ENCODE peak calls at places on chromosomes 7 and 10, in nine cellular contexts. One of them, this sample, is unnamed.
A peak's percentile ranks its signal among the peaks of the same experiment; 100 is the strongest.

GRCh38 chr10:121607310-121608055 is 9.2 kb upstream of the FGFR2 start:
- DNase-seq in neural crest cell: no peak
- DNase-seq in lower leg skin: no peak
- DNase-seq in midbrain: no peak
- DNase-seq in GM04504: no peak
- DNase-seq in hepatocyte: no peak
- DNase-seq in tibial artery: no peak
- DNase-seq in memory B cell: no peak
- DNase-seq in naive thymus-derived CD8-positive, alpha-beta T cell: no peak
- DNase-seq in this sample: no peak

GRCh38 chr10:90087197-90088007 is 386.0 kb downstream of the KIF20B start:
- DNase-seq in neural crest cell: no peak
- DNase-seq in lower leg skin: no peak
- DNase-seq in midbrain: no peak
- DNase-seq in GM04504: no peak
- DNase-seq in hepatocyte: no peak
- DNase-seq in tibial artery: no peak
- DNase-seq in memory B cell: no peak
- DNase-seq in naive thymus-derived CD8-positive, alpha-beta T cell: no peak
- DNase-seq in this sample: no peak

GRCh38 chr10:126059101-126059826 is 162.9 kb downstream of the FANK1 start:
- DNase-seq in neural crest cell: no peak
- DNase-seq in lower leg skin: no peak
- DNase-seq in midbrain: no peak
- DNase-seq in GM04504: peak; percentile 65
- DNase-seq in hepatocyte: no peak
- DNase-seq in tibial artery: no peak
- DNase-seq in memory B cell: no peak
- DNase-seq in naive thymus-derived CD8-positive, alpha-beta T cell: no peak
- DNase-seq in this sample: no peak

GRCh38 chr10:133207041-133207600 is 22.9 kb upstream of the UTF1 start:
- DNase-seq in neural crest cell: no peak
- DNase-seq in lower leg skin: no peak
- DNase-seq in midbrain: no peak
- DNase-seq in GM04504: no peak
- DNase-seq in hepatocyte: no peak
- DNase-seq in tibial artery: no peak
- DNase-seq in memory B cell: no peak
- DNase-seq in naive thymus-derived CD8-positive, alpha-beta T cell: no peak
- DNase-seq in this sample: no peak

GRCh38 chr7:133931053-133931452 is 196.1 kb upstream of the LRGUK start:
- DNase-seq in neural crest cell: no peak
- DNase-seq in lower leg skin: no peak
- DNase-seq in midbrain: no peak
- DNase-seq in GM04504: no peak
- DNase-seq in hepatocyte: no peak
- DNase-seq in tibial artery: no peak
- DNase-seq in memory B cell: no peak
- DNase-seq in naive thymus-derived CD8-positive, alpha-beta T cell: no peak
- DNase-seq in this sample: no peak

GRCh38 chr7:15866753-15867152 is 180.3 kb upstream of the MEOX2 start:
- DNase-seq in neural crest cell: no peak
- DNase-seq in lower leg skin: no peak
- DNase-seq in midbrain: no peak
- DNase-seq in GM04504: no peak
- DNase-seq in hepatocyte: no peak
- DNase-seq in tibial artery: no peak
- DNase-seq in memory B cell: no peak
- DNase-seq in naive thymus-derived CD8-positive, alpha-beta T cell: no peak
- DNase-seq in this sample: no peak

GRCh38 chr7:79515358-79515757 is 61.9 kb upstream of the MAGI2 start:
- DNase-seq in neural crest cell: no peak
- DNase-seq in lower leg skin: no peak
- DNase-seq in midbrain: no peak
- DNase-seq in GM04504: no peak
- DNase-seq in hepatocyte: no peak
- DNase-seq in tibial artery: no peak
- DNase-seq in memory B cell: no peak
- DNase-seq in naive thymus-derived CD8-positive, alpha-beta T cell: no peak
- DNase-seq in this sample: no peak

GRCh38 chr10:28616514-28616913 is 60.8 kb upstream of the BAMBI start:
- DNase-seq in neural crest cell: no peak
- DNase-seq in lower leg skin: no peak
- DNase-seq in midbrain: no peak
- DNase-seq in GM04504: no peak
- DNase-seq in hepatocyte: no peak
- DNase-seq in tibial artery: no peak
- DNase-seq in memory B cell: no peak
- DNase-seq in naive thymus-derived CD8-positive, alpha-beta T cell: no peak
- DNase-seq in this sample: no peak

GRCh38 chr10:35463105-35463867 is 127.0 kb downstream of the CCNY start:
- DNase-seq in neural crest cell: no peak
- DNase-seq in lower leg skin: no peak
- DNase-seq in midbrain: no peak
- DNase-seq in GM04504: no peak
- DNase-seq in hepatocyte: no peak
- DNase-seq in tibial artery: no peak
- DNase-seq in memory B cell: no peak
- DNase-seq in naive thymus-derived CD8-positive, alpha-beta T cell: no peak
- DNase-seq in this sample: no peak

GRCh38 chr10:126910798-126911197 is 5.6 kb downstream of the DOCK1 start:
- DNase-seq in neural crest cell: no peak
- DNase-seq in lower leg skin: no peak
- DNase-seq in midbrain: no peak
- DNase-seq in GM04504: no peak
- DNase-seq in hepatocyte: no peak
- DNase-seq in tibial artery: no peak
- DNase-seq in memory B cell: no peak
- DNase-seq in naive thymus-derived CD8-positive, alpha-beta T cell: no peak
- DNase-seq in this sample: no peak

GRCh38 chr7:128032605-128033235 is 1.5 kb upstream of the LRRC4 start:
- DNase-seq in neural crest cell: peak; percentile 33
- DNase-seq in lower leg skin: no peak
- DNase-seq in midbrain: no peak
- DNase-seq in GM04504: no peak
- DNase-seq in hepatocyte: no peak
- DNase-seq in tibial artery: no peak
- DNase-seq in memory B cell: peak; percentile 24
- DNase-seq in naive thymus-derived CD8-positive, alpha-beta T cell: peak; percentile 19
- DNase-seq in this sample: no peak

GRCh38 chr7:102933763-102934162 is 21.0 kb downstream of the LRRC17 start:
- DNase-seq in neural crest cell: peak; percentile 10
- DNase-seq in lower leg skin: peak; percentile 89
- DNase-seq in midbrain: no peak
- DNase-seq in GM04504: peak; percentile 93
- DNase-seq in hepatocyte: peak; percentile 76
- DNase-seq in tibial artery: peak; percentile 64
- DNase-seq in memory B cell: no peak
- DNase-seq in naive thymus-derived CD8-positive, alpha-beta T cell: no peak
- DNase-seq in this sample: peak; percentile 17

GRCh38 chr10:43061764-43062163 is 15.1 kb upstream of the RET start:
- DNase-seq in neural crest cell: no peak
- DNase-seq in lower leg skin: no peak
- DNase-seq in midbrain: no peak
- DNase-seq in GM04504: no peak
- DNase-seq in hepatocyte: no peak
- DNase-seq in tibial artery: no peak
- DNase-seq in memory B cell: no peak
- DNase-seq in naive thymus-derived CD8-positive, alpha-beta T cell: no peak
- DNase-seq in this sample: no peak

GRCh38 chr7:3154317-3154716 is 110.7 kb upstream of the CARD11 start:
- DNase-seq in neural crest cell: no peak
- DNase-seq in lower leg skin: no peak
- DNase-seq in midbrain: no peak
- DNase-seq in GM04504: no peak
- DNase-seq in hepatocyte: no peak
- DNase-seq in tibial artery: no peak
- DNase-seq in memory B cell: no peak
- DNase-seq in naive thymus-derived CD8-positive, alpha-beta T cell: no peak
- DNase-seq in this sample: no peak

GRCh38 chr7:70738080-70738479 is 393.9 kb upstream of the GALNT17 start:
- DNase-seq in neural crest cell: no peak
- DNase-seq in lower leg skin: no peak
- DNase-seq in midbrain: peak; percentile 33
- DNase-seq in GM04504: peak; percentile 8
- DNase-seq in hepatocyte: peak; percentile 41
- DNase-seq in tibial artery: no peak
- DNase-seq in memory B cell: no peak
- DNase-seq in naive thymus-derived CD8-positive, alpha-beta T cell: no peak
- DNase-seq in this sample: no peak

GRCh38 chr7:1539346-1540321 is 9.1 kb downstream of the MAFK start:
- DNase-seq in neural crest cell: no peak
- DNase-seq in lower leg skin: no peak
- DNase-seq in midbrain: no peak
- DNase-seq in GM04504: no peak
- DNase-seq in hepatocyte: peak; percentile 47
- DNase-seq in tibial artery: no peak
- DNase-seq in memory B cell: no peak
- DNase-seq in naive thymus-derived CD8-positive, alpha-beta T cell: no peak
- DNase-seq in this sample: no peak

GRCh38 chr10:30349967-30350735 is 1.1 kb upstream of the MTPAP start:
- DNase-seq in neural crest cell: no peak
- DNase-seq in lower leg skin: no peak
- DNase-seq in midbrain: no peak
- DNase-seq in GM04504: no peak
- DNase-seq in hepatocyte: no peak
- DNase-seq in tibial artery: no peak
- DNase-seq in memory B cell: no peak
- DNase-seq in naive thymus-derived CD8-positive, alpha-beta T cell: no peak
- DNase-seq in this sample: no peak

GRCh38 chr10:123621492-123621891 is 44.7 kb upstream of the GPR26 start:
- DNase-seq in neural crest cell: no peak
- DNase-seq in lower leg skin: peak; percentile 76
- DNase-seq in midbrain: no peak
- DNase-seq in GM04504: no peak
- DNase-seq in hepatocyte: no peak
- DNase-seq in tibial artery: no peak
- DNase-seq in memory B cell: no peak
- DNase-seq in naive thymus-derived CD8-positive, alpha-beta T cell: no peak
- DNase-seq in this sample: no peak